ENCODE peak calls at places on chromosomes 4 and X, in four cellular contexts. O, A, W and S are unnamed samples.

GRCh38 chrX:69503835-69504625 is at the start of gene NALF2:
- DNase-seq in A (peak), O (peak), W (no peak), S (peak)

GRCh38 chrX:130716822-130717405 is 186.1 kb downstream of the ENOX2 start:
- DNase-seq in O (no peak), A (no peak), W (no peak), S (no peak)

GRCh38 chrX:16601885-16602284 is 48.1 kb upstream of the S100G start:
- DNase-seq in O (no peak), W (no peak), A (no peak), S (no peak)

GRCh38 chr4:48396043-48396442 is 54.7 kb downstream of the SLAIN2 start:
- DNase-seq in O (no peak), A (no peak), W (no peak), S (no peak)

GRCh38 chr4:183443609-183444148 is 757 bp upstream of the CDKN2AIP start:
- DNase-seq in W (no peak), O (peak), A (no peak), S (no peak)

GRCh38 chr4:48127882-48128394 is 6.1 kb downstream of the TXK start:
- DNase-seq in O (peak), A (peak), W (peak), S (peak)

GRCh38 chr4:14520171-14520570 is 482.1 kb upstream of the CPEB2 start:
- DNase-seq in O (no peak), A (no peak), W (no peak), S (no peak)

GRCh38 chr4:175891231-175891630 is 79.2 kb upstream of the GPM6A start:
- DNase-seq in O (no peak), A (no peak), W (no peak), S (no peak)

DNA sequence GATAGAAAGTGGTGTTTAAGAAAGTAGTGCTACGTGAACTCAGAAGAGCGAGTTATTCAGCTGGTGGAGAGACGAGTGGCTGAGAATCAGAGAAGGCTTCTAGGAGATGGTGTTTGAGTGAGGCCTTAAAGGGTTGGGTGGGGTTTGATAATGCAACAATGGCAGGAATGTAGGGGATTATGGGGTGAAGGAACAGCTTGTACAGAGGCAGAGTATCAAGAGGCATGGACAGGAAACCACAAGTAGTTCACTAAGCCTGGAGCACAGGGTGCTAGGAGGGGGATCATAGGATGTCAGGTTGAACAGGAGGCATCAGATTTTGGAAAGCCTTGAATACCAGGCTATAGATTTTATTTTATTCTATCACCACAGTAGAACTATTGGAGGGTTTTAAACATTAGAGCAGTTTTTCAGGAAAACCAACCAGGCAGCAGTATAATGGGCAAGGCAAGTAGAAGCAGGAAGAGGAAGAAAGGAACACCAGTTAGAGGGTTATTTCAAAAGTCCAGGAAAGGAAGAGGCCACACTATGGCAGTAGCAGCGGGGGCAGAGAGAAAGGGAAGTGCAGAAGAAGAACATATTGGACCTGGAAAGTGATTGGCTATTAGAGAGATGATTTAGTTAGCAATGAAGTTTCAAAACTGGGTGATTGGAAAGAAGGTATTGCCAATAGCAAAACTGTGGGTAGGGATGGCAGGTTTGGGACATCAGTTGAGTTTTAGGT is 99.2 kb downstream of the DOCK11 start:
- DNase-seq in O (no peak), A (no peak), W (no peak), S (no peak)
- TF ChIP-seq SMC3 in O (no peak), A (no peak), W (no peak), S (no peak)

GRCh38 chr4:143291334-143291733 is 45.3 kb upstream of the GAB1 start:
- DNase-seq in A (no peak), W (no peak), O (no peak), S (no peak)
- TF ChIP-seq HDAC2 in A (no peak), W (no peak), O (no peak), S (no peak)

GRCh38 chr4:98381306-98381705 is 120.1 kb downstream of the RAP1GDS1 start:
- DNase-seq in O (no peak), A (no peak), W (no peak), S (no peak)
- TF ChIP-seq SMC3 in O (no peak), A (no peak), W (no peak), S (no peak)

DNA sequence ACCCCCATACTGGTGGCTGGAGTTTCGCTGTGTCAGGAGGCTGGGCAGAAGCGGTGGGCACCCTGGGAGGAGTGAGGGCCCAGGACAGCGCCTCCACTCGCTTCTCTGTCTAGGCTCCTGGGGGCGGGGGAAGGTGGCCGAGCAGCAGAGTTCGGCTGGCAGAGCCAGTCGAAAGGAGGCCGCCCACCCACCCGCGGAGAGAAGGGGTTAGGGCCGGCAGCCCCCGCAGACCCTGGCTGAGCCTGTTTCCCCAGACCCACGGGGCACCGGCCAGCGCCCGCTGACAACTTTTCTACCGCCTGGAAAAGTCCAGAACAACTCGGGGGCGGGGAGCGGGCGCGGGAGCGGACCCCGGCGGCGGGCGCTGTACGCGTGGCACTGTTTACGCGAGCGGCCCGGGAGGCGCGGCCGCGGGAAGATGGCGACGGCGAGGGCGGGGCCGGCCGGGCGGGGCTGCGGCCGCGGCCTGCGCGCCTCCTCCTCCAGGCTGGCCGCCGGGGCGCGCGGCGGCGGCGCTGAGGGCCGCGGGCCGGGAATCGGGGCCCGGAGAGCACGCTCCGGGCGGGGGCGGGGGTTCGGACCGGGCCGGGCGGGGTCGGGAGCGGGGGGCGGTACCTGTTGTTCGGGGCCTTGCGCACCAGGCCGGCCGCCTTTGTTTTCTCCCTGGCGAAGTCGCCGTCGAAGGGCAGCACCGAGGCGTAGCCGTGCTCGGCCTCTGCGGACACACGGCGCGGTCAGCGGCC is 628 bp downstream of the MXD4 start:
- DNase-seq in O (peak), W (no peak), A (no peak), S (peak)
- TF ChIP-seq HDAC2 in O (no peak), W (no peak), A (no peak), S (no peak)

GRCh38 chr4:2074588-2074987 is 15.5 kb downstream of the NAT8L start:
- DNase-seq in A (no peak), O (no peak), W (no peak), S (no peak)

GRCh38 chr4:2071912-2072867 is 13.1 kb downstream of the NAT8L start:
- DNase-seq in A (peak), W (no peak), O (no peak), S (no peak)

GRCh38 chr4:2072971-2073807 is 14.1 kb downstream of the NAT8L start:
- DNase-seq in O (no peak), A (no peak), W (no peak), S (no peak)

GRCh38 chr4:2075171-2075986 is 16.3 kb downstream of the NAT8L start:
- DNase-seq in W (no peak), O (no peak), A (no peak), S (no peak)

DNA sequence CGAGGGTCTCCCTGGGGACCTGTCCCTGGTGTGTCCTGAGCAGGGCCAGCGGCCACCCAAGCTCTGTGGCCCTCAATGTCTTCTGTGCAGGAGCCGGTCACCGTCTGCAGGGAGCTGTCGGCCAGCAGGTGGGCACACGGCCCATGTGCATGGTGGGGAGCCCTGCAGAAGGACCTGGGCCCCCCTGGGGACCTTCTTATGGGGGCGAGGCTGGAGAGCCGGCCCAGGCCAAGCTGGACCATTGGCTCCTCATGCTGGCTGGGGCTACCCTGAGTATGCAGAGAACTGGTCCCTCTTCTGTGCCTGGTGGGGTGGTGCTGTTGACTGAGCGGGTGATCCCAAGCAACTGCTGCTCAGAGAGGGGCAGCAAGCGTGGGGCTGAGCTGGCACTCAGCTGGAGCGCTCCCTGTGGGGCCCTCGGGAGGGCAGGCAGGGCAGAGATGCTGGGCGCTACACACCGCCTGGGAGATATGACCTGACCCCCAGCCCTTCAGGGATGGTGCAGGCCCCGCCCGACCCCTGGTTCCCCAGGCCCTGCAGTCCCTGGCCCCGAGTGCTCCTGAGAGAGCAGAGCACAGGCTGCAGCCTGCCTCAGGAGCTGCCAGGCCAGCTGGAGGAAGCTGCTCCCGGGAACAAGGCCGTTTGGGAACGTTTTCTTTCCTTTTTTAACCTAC is 14.8 kb downstream of the NAT8L start:
- DNase-seq in A (no peak), W (no peak), O (no peak), S (no peak)
- TF ChIP-seq SMC3 in A (no peak), W (no peak), O (no peak), S (no peak)

GRCh38 chr4:24662065-24662464 is 77.7 kb upstream of the DHX15 start:
- DNase-seq in W (no peak), A (no peak), O (no peak), S (no peak)
- TF ChIP-seq HDAC2 in W (no peak), A (no peak), O (no peak), S (no peak)

GRCh38 chr4:56050584-56050983 is 101.8 kb downstream of the CEP135 start:
- DNase-seq in A (no peak), W (no peak), O (no peak), S (no peak)

GRCh38 chr4:56052966-56053365 is 104.2 kb downstream of the CEP135 start:
- DNase-seq in W (no peak), A (no peak), O (no peak), S (no peak)

GRCh38 chr4:56051049-56051709 is 102.4 kb downstream of the CEP135 start:
- DNase-seq in W (no peak), O (no peak), A (no peak), S (no peak)

GRCh38 chr4:56049428-56050212 is 100.9 kb downstream of the CEP135 start:
- DNase-seq in O (no peak), W (no peak), A (no peak), S (peak)

GRCh38 chr4:56051710-56052075 is 102.9 kb downstream of the CEP135 start:
- DNase-seq in A (no peak), O (no peak), W (no peak), S (no peak)
- TF ChIP-seq SMC3 in A (no peak), O (no peak), W (no peak), S (no peak)

GRCh38 chr4:41204400-41204978 is 9.9 kb downstream of the APBB2 start:
- DNase-seq in A (peak), O (no peak), W (no peak), S (no peak)
- TF ChIP-seq HDAC2 in A (no peak), O (no peak), W (no peak), S (no peak)